ENCODE peak calls at places on chromosomes 11 and 22, in five cellular contexts. E is transverse colon, A is aorta, K is fibroblast of mammary gland, L is HFF-Myc. W is an unnamed sample.

GRCh38 chr11:105862736-105863367 is 159.2 kb downstream of the MSANTD4 start:
- DNase-seq in E (no peak), A (no peak), K (peak; percentile 65), L (peak; percentile 57), W (no peak)

GRCh38 chr11:64869571-64870175 is 8.7 kb downstream of the EHD1 start:
- DNase-seq in E (no peak), A (no peak), K (no peak), L (no peak), W (no peak)

GRCh38 chr11:3853935-3854659 is 1.4 kb upstream of the STIM1 start:
- DNase-seq in E (peak; percentile 60), A (peak; percentile 59), K (no peak), L (no peak), W (no peak)

GRCh38 chr11:11584446-11584810 is 37.4 kb downstream of the GALNT18 start:
- DNase-seq in E (no peak), A (no peak), K (peak; percentile 91), L (peak; percentile 44), W (peak; percentile 69)

GRCh38 chr22:23509571-23510302 is 70.4 kb downstream of the IGLL1 start:
- DNase-seq in E (no peak), A (peak; percentile 30), K (peak; percentile 74), L (no peak), W (no peak)

GRCh38 chr22:41565403-41566054 is 4.7 kb downstream of the CSDC2 start:
- DNase-seq in E (peak; percentile 27), A (peak; percentile 82), K (peak; percentile 85), L (peak; percentile 81), W (no peak)

GRCh38 chr11:68206211-68206610 is 6.9 kb downstream of the KMT5B start:
- DNase-seq in E (no peak), A (no peak), K (peak; percentile 72), L (peak; percentile 42), W (no peak)

GRCh38 chr22:18110194-18110943 is at the start of gene TUBA8:
- DNase-seq in E (peak; percentile 25), A (no peak), K (no peak), L (no peak), W (no peak)

GRCh38 chr11:122754553-122755322 is 83.6 kb upstream of the CRTAM start:
- DNase-seq in E (peak; percentile 11), A (no peak), K (no peak), L (no peak), W (no peak)

DNA sequence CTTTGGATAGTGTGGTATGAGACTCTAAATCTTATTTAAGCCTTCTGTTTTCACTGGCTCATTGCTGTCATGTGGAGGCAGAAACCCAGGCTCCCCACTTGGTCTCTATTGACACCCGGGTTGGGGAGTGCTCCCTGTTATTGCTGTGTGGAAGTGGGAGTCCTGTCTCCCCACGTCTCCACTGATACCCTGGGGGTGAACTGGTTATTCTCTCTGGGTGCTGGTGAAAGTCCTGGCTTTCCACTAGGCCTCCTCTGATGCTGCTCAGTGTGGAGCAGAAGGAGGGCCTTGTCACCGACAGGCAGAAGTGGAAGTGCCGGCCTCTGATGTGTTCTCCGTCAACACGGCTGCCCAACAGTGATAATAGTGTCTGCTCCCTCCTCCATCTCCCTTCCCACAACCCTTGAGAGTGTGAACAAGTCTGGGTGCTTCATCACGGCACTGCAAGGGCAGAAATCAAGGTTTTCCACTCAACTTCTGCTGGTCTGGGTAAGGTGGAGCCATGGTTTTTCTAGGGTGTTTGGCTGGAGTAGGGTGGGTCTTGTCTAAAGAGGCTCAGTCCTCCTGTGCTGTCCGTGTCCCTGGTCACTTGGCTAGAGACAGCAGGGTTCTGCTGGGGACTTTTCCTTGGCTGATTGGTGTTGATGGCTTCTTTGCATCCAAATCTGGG is 240.7 kb upstream of the B3GAT1 start:
- DNase-seq in E (no peak), A (no peak), K (no peak), L (no peak), W (peak; percentile 46)
- H3K4me3 ChIP-seq in E (no peak overlapping the region), A (no peak overlapping the region), K (no peak overlapping the region), L (no peak overlapping the region), W (no peak overlapping the region)

DNA sequence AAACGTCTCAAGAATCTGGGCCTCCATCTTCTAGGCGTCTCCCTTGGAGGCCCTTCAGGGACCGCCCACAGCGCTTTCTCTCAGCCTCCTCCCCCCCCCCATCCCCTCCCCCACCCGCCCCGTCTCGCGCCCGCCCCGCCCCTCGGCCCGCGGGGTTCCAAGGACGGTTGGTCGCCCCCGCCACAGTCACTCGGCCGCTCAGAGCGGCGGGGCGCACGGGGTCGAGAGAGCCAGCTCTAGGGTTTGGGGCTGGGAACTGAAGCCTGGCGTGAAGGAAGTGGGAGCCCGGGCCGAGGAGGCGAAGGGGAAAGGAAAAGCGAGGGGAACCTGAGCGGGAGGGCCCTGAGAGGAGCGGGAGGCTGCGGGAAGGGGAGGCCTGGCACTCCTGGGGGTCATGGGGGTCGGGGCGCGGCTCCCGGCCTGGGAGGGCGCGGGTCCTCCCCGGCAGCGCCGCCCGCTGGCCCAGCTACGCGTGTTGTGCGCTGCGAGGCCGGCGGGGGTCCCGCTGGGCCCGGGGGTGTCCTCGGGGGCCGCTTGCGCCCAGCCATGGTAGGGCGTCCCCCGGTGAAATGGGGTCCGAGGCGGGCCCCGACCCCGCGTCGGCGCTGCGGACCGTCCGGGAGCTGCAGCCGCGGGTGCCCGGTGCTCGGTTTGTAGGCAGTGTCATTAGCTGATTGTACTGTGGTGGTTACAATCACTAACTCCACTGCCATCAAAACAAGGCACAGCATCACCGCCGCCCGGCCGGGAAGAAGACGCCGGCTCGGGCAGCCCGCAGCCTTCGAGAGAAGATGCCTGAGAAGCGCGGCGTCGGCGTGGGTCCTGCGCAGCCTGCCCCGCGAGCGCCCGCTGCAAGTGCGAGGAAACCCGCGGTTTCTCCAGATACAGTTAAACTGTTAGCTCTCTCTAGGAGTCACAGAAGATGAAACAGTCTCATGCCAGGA is at the start of gene BTG4:
- DNase-seq in E (peak; percentile 8), A (no peak), K (peak; percentile 14), L (no peak), W (no peak)
- H3K4me3 ChIP-seq in E (peak within 1 kb of the TSS; percentile 29), A (peak within 1 kb of the TSS; percentile 42), K (peak within 1 kb of the TSS; percentile 46), L (peak within 1 kb of the TSS; percentile 30), W (peak within 1 kb of the TSS; percentile 69)

DNA sequence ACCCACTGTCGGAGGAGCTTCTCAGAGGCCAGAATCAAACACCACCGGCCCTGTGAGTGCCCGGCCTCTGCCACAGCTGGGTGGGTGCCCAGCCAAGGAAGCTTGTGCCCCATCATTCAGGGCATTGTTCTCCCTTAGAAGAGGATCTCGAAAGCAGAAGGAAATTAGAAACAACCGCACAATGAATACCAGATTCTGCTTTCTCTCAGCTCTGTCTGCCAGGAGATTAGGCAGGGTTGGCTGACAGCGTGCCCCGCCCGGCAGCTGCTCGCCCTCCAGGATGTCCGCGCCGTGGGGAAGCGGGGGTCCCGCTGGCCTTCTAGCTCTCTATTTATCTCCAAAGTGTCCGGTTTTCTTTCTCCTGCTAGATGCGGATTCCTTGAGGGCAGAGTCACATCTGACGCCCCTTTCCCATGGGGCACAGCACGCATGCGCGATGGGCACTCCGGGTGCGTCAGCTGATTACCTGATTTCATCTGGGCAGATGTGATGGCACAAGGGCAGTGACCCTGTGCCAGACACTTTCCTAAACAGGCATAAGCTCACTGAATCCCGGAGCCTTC is 25.5 kb downstream of the SCGB1A1 start:
- DNase-seq in E (peak; percentile 65), A (peak; percentile 87), K (peak; percentile 74), L (no peak), W (peak; percentile 90)
- H3K4me3 ChIP-seq in E (peak overlapping the region; percentile 21), A (peak overlapping the region; percentile 1), K (peak overlapping the region; percentile 55), L (peak overlapping the region; percentile 28), W (peak overlapping the region; percentile 71)

DNA sequence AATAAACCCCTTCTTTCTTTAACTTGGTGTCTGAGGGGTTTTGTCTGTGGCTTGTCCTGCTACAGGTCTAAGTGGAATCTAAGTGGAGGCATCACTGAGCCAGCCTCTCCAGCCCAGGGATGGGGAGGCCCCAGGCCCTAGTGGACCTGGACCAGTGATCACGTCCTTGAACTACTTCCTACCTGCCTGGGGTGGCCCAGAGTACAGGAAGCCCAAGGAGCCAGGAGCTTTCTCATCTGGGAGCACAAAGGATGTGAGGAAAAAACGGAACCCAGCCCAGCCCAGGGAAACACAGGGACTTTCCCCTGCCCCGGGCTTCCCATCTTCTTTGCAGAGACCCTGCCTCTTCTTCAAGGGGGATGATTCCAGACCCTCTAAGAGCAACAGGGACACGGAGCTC is 3.5 kb upstream of the CD5 start:
- DNase-seq in E (no peak), A (no peak), K (no peak), L (no peak), W (peak; percentile 36)
- H3K4me3 ChIP-seq in E (no peak overlapping the region), A (no peak overlapping the region), K (no peak overlapping the region), L (no peak overlapping the region), W (no peak overlapping the region)

GRCh38 chr11:14645985-14646900 is 2.6 kb downstream of the PDE3B start:
- DNase-seq in E (no peak), A (no peak), K (no peak), L (no peak), W (no peak)
- H3K4me3 ChIP-seq in E (peak overlapping the region; percentile 88), A (peak overlapping the region; percentile 12), K (no peak overlapping the region), L (peak overlapping the region; percentile 94), W (peak overlapping the region; percentile 82)

DNA sequence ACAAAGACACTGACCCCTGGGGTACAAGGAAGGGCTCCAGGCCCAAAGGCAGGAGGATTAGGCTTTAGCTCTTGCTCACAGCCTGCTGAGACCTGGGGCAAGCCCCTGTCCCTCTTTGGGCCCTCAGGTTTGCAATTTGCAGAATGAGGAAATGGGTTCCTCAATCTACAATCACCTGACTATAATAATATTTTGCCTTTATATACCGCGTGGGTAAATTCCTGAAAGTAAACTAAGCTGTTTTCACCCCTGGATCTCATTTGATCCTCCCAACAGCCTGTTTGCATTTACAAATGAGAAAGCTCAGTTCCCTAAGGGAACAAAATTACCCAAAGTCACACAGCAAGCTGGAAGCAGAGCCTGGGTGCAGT is 781 bp downstream of the STARD10 start:
- DNase-seq in E (no peak), A (no peak), K (no peak), L (no peak), W (no peak)
- H3K4me3 ChIP-seq in E (no peak overlapping the region), A (no peak overlapping the region), K (peak overlapping the region; percentile 23), L (peak overlapping the region; percentile 52), W (peak overlapping the region; percentile 74)

DNA sequence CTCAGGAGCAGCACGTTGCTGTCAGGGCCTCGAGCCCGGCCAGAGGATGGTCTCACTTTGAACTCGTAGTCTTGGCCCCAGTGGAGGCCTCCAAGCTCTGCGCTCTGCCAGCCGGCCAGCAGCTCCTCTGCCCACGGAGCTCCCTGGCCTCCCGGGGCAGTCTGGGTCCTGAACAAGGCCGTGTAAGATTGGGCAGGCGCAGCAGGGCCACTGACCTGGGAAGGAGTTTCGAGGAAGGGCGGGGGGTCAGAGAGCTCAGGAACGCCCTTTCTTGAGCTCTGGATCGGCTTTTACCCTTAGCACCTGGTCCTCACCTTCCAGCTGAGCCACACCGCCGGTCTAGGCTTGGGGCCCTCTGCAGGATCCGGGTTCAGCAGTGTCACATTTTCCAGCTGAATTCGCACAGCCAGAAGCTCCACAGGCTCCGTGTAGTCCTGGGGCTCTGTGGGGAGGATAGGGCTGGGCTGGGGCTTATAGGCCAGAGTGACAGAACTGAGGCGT is 2.1 kb downstream of the ROBO4 start:
- DNase-seq in E (no peak), A (no peak), K (no peak), L (no peak), W (peak; percentile 72)
- H3K4me3 ChIP-seq in E (no peak overlapping the region), A (no peak overlapping the region), K (no peak overlapping the region), L (no peak overlapping the region), W (peak overlapping the region; percentile 55)

GRCh38 chr22:44025171-44026065 is 1.3 kb downstream of the PARVB start:
- DNase-seq in E (peak; percentile 83), A (peak; percentile 68), K (no peak), L (no peak), W (no peak)
- H3K4me3 ChIP-seq in E (peak overlapping the region; percentile 59), A (no peak overlapping the region), K (peak overlapping the region; percentile 57), L (peak overlapping the region; percentile 77), W (peak overlapping the region; percentile 85)

GRCh38 chr11:33920838-33921613 is 29.1 kb upstream of the LMO2 start:
- DNase-seq in E (no peak), A (no peak), K (no peak), L (no peak), W (no peak)
- H3K4me3 ChIP-seq in E (no peak overlapping the region), A (no peak overlapping the region), K (no peak overlapping the region), L (no peak overlapping the region), W (no peak overlapping the region)